ENCODE peak calls at places on chromosomes 6 and 20, in eight cellular contexts. One of them, this sample, is unnamed.

GRCh38 chr6:25174678-25175077 is 104.5 kb upstream of the CARMIL1 start:
- DNase-seq in endothelial cell: no peak
- DNase-seq in occipital lobe: no peak
- DNase-seq in mucosa of descending colon: no peak
- DNase-seq in stimulated activated CD4-positive, alpha-beta T cell treated with anti-CD3 and anti-CD28 coated beads, Interleukin-12 subunit alpha, Interleukin-12 subunit beta, amount 100 ng/mL, for 24 hours: no peak
- DNase-seq in activated T-cell treated with anti-CD3 and anti-CD28 coated beads, Interleukin-2, amount 50 U/mL, for 4 hours: no peak
- DNase-seq in M059J: no peak
- DNase-seq in activated CD8-positive, alpha-beta memory T cell treated with anti-CD3 and anti-CD28 coated beads, Interleukin-2, amount 50 U/mL, for 4 hours: no peak
- DNase-seq in this sample: no peak

GRCh38 chr6:37517411-37517812 is 17.7 kb upstream of the CCDC167 start:
- DNase-seq in activated T-cell treated with anti-CD3 and anti-CD28 coated beads, Interleukin-2, amount 50 U/mL, for 4 hours: peak; percentile 61
- DNase-seq in M059J: peak; percentile 79
- DNase-seq in endothelial cell: no peak
- DNase-seq in mucosa of descending colon: peak; percentile 37
- DNase-seq in occipital lobe: no peak
- DNase-seq in activated CD8-positive, alpha-beta memory T cell treated with anti-CD3 and anti-CD28 coated beads, Interleukin-2, amount 50 U/mL, for 4 hours: peak; percentile 65
- DNase-seq in stimulated activated CD4-positive, alpha-beta T cell treated with anti-CD3 and anti-CD28 coated beads, Interleukin-12 subunit alpha, Interleukin-12 subunit beta, amount 100 ng/mL, for 24 hours: peak; percentile 47
- DNase-seq in this sample: no peak

GRCh38 chr20:46894971-46895905 is 595 bp downstream of the EYA2 start:
- DNase-seq in M059J: peak; percentile 32
- DNase-seq in mucosa of descending colon: peak; percentile 49
- DNase-seq in activated CD8-positive, alpha-beta memory T cell treated with anti-CD3 and anti-CD28 coated beads, Interleukin-2, amount 50 U/mL, for 4 hours: no peak
- DNase-seq in activated T-cell treated with anti-CD3 and anti-CD28 coated beads, Interleukin-2, amount 50 U/mL, for 4 hours: no peak
- DNase-seq in occipital lobe: no peak
- DNase-seq in stimulated activated CD4-positive, alpha-beta T cell treated with anti-CD3 and anti-CD28 coated beads, Interleukin-12 subunit alpha, Interleukin-12 subunit beta, amount 100 ng/mL, for 24 hours: no peak
- DNase-seq in endothelial cell: peak; percentile 31
- DNase-seq in this sample: no peak

GRCh38 chr6:44512868-44513641 is 125.5 kb downstream of the CDC5L start:
- DNase-seq in M059J: peak; percentile 68
- DNase-seq in mucosa of descending colon: no peak
- DNase-seq in activated CD8-positive, alpha-beta memory T cell treated with anti-CD3 and anti-CD28 coated beads, Interleukin-2, amount 50 U/mL, for 4 hours: no peak
- DNase-seq in endothelial cell: no peak
- DNase-seq in activated T-cell treated with anti-CD3 and anti-CD28 coated beads, Interleukin-2, amount 50 U/mL, for 4 hours: no peak
- DNase-seq in stimulated activated CD4-positive, alpha-beta T cell treated with anti-CD3 and anti-CD28 coated beads, Interleukin-12 subunit alpha, Interleukin-12 subunit beta, amount 100 ng/mL, for 24 hours: no peak
- DNase-seq in occipital lobe: no peak
- DNase-seq in this sample: no peak

GRCh38 chr6:113018351-113019151 is 671.4 kb downstream of the RFPL4B start:
- DNase-seq in activated CD8-positive, alpha-beta memory T cell treated with anti-CD3 and anti-CD28 coated beads, Interleukin-2, amount 50 U/mL, for 4 hours: no peak
- DNase-seq in occipital lobe: no peak
- DNase-seq in endothelial cell: no peak
- DNase-seq in mucosa of descending colon: peak; percentile 56
- DNase-seq in M059J: peak; percentile 98
- DNase-seq in activated T-cell treated with anti-CD3 and anti-CD28 coated beads, Interleukin-2, amount 50 U/mL, for 4 hours: no peak
- DNase-seq in stimulated activated CD4-positive, alpha-beta T cell treated with anti-CD3 and anti-CD28 coated beads, Interleukin-12 subunit alpha, Interleukin-12 subunit beta, amount 100 ng/mL, for 24 hours: no peak
- DNase-seq in this sample: no peak

GRCh38 chr6:120407696-120408095 is 926.6 kb downstream of the TBC1D32 start:
- DNase-seq in activated T-cell treated with anti-CD3 and anti-CD28 coated beads, Interleukin-2, amount 50 U/mL, for 4 hours: no peak
- DNase-seq in mucosa of descending colon: no peak
- DNase-seq in endothelial cell: no peak
- DNase-seq in activated CD8-positive, alpha-beta memory T cell treated with anti-CD3 and anti-CD28 coated beads, Interleukin-2, amount 50 U/mL, for 4 hours: no peak
- DNase-seq in occipital lobe: no peak
- DNase-seq in stimulated activated CD4-positive, alpha-beta T cell treated with anti-CD3 and anti-CD28 coated beads, Interleukin-12 subunit alpha, Interleukin-12 subunit beta, amount 100 ng/mL, for 24 hours: no peak
- DNase-seq in M059J: no peak
- DNase-seq in this sample: no peak

GRCh38 chr20:4949833-4950178 is 51.5 kb downstream of the SLC23A2 start:
- DNase-seq in activated T-cell treated with anti-CD3 and anti-CD28 coated beads, Interleukin-2, amount 50 U/mL, for 4 hours: no peak
- DNase-seq in endothelial cell: peak; percentile 16
- DNase-seq in activated CD8-positive, alpha-beta memory T cell treated with anti-CD3 and anti-CD28 coated beads, Interleukin-2, amount 50 U/mL, for 4 hours: no peak
- DNase-seq in M059J: peak; percentile 34
- DNase-seq in stimulated activated CD4-positive, alpha-beta T cell treated with anti-CD3 and anti-CD28 coated beads, Interleukin-12 subunit alpha, Interleukin-12 subunit beta, amount 100 ng/mL, for 24 hours: no peak
- DNase-seq in mucosa of descending colon: peak; percentile 53
- DNase-seq in occipital lobe: no peak
- DNase-seq in this sample: peak; percentile 46

GRCh38 chr6:10567256-10568041 is 46.3 kb downstream of the GCNT2 start:
- DNase-seq in endothelial cell: no peak
- DNase-seq in occipital lobe: no peak
- DNase-seq in activated CD8-positive, alpha-beta memory T cell treated with anti-CD3 and anti-CD28 coated beads, Interleukin-2, amount 50 U/mL, for 4 hours: no peak
- DNase-seq in M059J: peak; percentile 79
- DNase-seq in stimulated activated CD4-positive, alpha-beta T cell treated with anti-CD3 and anti-CD28 coated beads, Interleukin-12 subunit alpha, Interleukin-12 subunit beta, amount 100 ng/mL, for 24 hours: no peak
- DNase-seq in activated T-cell treated with anti-CD3 and anti-CD28 coated beads, Interleukin-2, amount 50 U/mL, for 4 hours: no peak
- DNase-seq in mucosa of descending colon: no peak
- DNase-seq in this sample: peak; percentile 38

GRCh38 chr6:161407581-161407980 is 133.7 kb upstream of the AGPAT4 start:
- DNase-seq in mucosa of descending colon: no peak
- DNase-seq in endothelial cell: no peak
- DNase-seq in stimulated activated CD4-positive, alpha-beta T cell treated with anti-CD3 and anti-CD28 coated beads, Interleukin-12 subunit alpha, Interleukin-12 subunit beta, amount 100 ng/mL, for 24 hours: no peak
- DNase-seq in occipital lobe: no peak
- DNase-seq in activated CD8-positive, alpha-beta memory T cell treated with anti-CD3 and anti-CD28 coated beads, Interleukin-2, amount 50 U/mL, for 4 hours: no peak
- DNase-seq in activated T-cell treated with anti-CD3 and anti-CD28 coated beads, Interleukin-2, amount 50 U/mL, for 4 hours: no peak
- DNase-seq in M059J: peak; percentile 91
- DNase-seq in this sample: no peak

GRCh38 chr20:62481441-62482135 is 5.8 kb upstream of the GATA5 start:
- DNase-seq in activated CD8-positive, alpha-beta memory T cell treated with anti-CD3 and anti-CD28 coated beads, Interleukin-2, amount 50 U/mL, for 4 hours: no peak
- DNase-seq in occipital lobe: no peak
- DNase-seq in M059J: no peak
- DNase-seq in stimulated activated CD4-positive, alpha-beta T cell treated with anti-CD3 and anti-CD28 coated beads, Interleukin-12 subunit alpha, Interleukin-12 subunit beta, amount 100 ng/mL, for 24 hours: no peak
- DNase-seq in endothelial cell: no peak
- DNase-seq in mucosa of descending colon: no peak
- DNase-seq in activated T-cell treated with anti-CD3 and anti-CD28 coated beads, Interleukin-2, amount 50 U/mL, for 4 hours: no peak
- DNase-seq in this sample: no peak

GRCh38 chr6:15879372-15880261 is 216.8 kb upstream of the DTNBP1 start:
- DNase-seq in endothelial cell: no peak
- DNase-seq in stimulated activated CD4-positive, alpha-beta T cell treated with anti-CD3 and anti-CD28 coated beads, Interleukin-12 subunit alpha, Interleukin-12 subunit beta, amount 100 ng/mL, for 24 hours: peak; percentile 19
- DNase-seq in M059J: peak; percentile 34
- DNase-seq in mucosa of descending colon: peak; percentile 61
- DNase-seq in activated CD8-positive, alpha-beta memory T cell treated with anti-CD3 and anti-CD28 coated beads, Interleukin-2, amount 50 U/mL, for 4 hours: peak; percentile 35
- DNase-seq in activated T-cell treated with anti-CD3 and anti-CD28 coated beads, Interleukin-2, amount 50 U/mL, for 4 hours: peak; percentile 14
- DNase-seq in occipital lobe: no peak
- DNase-seq in this sample: no peak

GRCh38 chr6:158769696-158770446 is 49.3 kb downstream of the EZR start:
- DNase-seq in activated CD8-positive, alpha-beta memory T cell treated with anti-CD3 and anti-CD28 coated beads, Interleukin-2, amount 50 U/mL, for 4 hours: no peak
- DNase-seq in activated T-cell treated with anti-CD3 and anti-CD28 coated beads, Interleukin-2, amount 50 U/mL, for 4 hours: no peak
- DNase-seq in endothelial cell: no peak
- DNase-seq in M059J: no peak
- DNase-seq in mucosa of descending colon: no peak
- DNase-seq in stimulated activated CD4-positive, alpha-beta T cell treated with anti-CD3 and anti-CD28 coated beads, Interleukin-12 subunit alpha, Interleukin-12 subunit beta, amount 100 ng/mL, for 24 hours: no peak
- DNase-seq in occipital lobe: peak; percentile 21
- DNase-seq in this sample: no peak

GRCh38 chr6:35091353-35092083 is 49.6 kb downstream of the TCP11 start:
- DNase-seq in M059J: no peak
- DNase-seq in stimulated activated CD4-positive, alpha-beta T cell treated with anti-CD3 and anti-CD28 coated beads, Interleukin-12 subunit alpha, Interleukin-12 subunit beta, amount 100 ng/mL, for 24 hours: no peak
- DNase-seq in endothelial cell: no peak
- DNase-seq in mucosa of descending colon: no peak
- DNase-seq in activated T-cell treated with anti-CD3 and anti-CD28 coated beads, Interleukin-2, amount 50 U/mL, for 4 hours: no peak
- DNase-seq in occipital lobe: no peak
- DNase-seq in activated CD8-positive, alpha-beta memory T cell treated with anti-CD3 and anti-CD28 coated beads, Interleukin-2, amount 50 U/mL, for 4 hours: no peak
- DNase-seq in this sample: no peak

GRCh38 chr6:31225735-31226134 is 46.2 kb downstream of the HLA-C start:
- DNase-seq in occipital lobe: no peak
- DNase-seq in mucosa of descending colon: no peak
- DNase-seq in endothelial cell: no peak
- DNase-seq in activated CD8-positive, alpha-beta memory T cell treated with anti-CD3 and anti-CD28 coated beads, Interleukin-2, amount 50 U/mL, for 4 hours: no peak
- DNase-seq in stimulated activated CD4-positive, alpha-beta T cell treated with anti-CD3 and anti-CD28 coated beads, Interleukin-12 subunit alpha, Interleukin-12 subunit beta, amount 100 ng/mL, for 24 hours: no peak
- DNase-seq in M059J: no peak
- DNase-seq in activated T-cell treated with anti-CD3 and anti-CD28 coated beads, Interleukin-2, amount 50 U/mL, for 4 hours: no peak
- DNase-seq in this sample: no peak

GRCh38 chr20:53222932-53223331 is 250.8 kb downstream of the TSHZ2 start:
- DNase-seq in endothelial cell: no peak
- DNase-seq in mucosa of descending colon: no peak
- DNase-seq in stimulated activated CD4-positive, alpha-beta T cell treated with anti-CD3 and anti-CD28 coated beads, Interleukin-12 subunit alpha, Interleukin-12 subunit beta, amount 100 ng/mL, for 24 hours: no peak
- DNase-seq in activated T-cell treated with anti-CD3 and anti-CD28 coated beads, Interleukin-2, amount 50 U/mL, for 4 hours: no peak
- DNase-seq in M059J: no peak
- DNase-seq in occipital lobe: no peak
- DNase-seq in activated CD8-positive, alpha-beta memory T cell treated with anti-CD3 and anti-CD28 coated beads, Interleukin-2, amount 50 U/mL, for 4 hours: no peak
- DNase-seq in this sample: no peak

GRCh38 chr6:168385380-168385779 is 55.6 kb upstream of the SMOC2 start:
- DNase-seq in stimulated activated CD4-positive, alpha-beta T cell treated with anti-CD3 and anti-CD28 coated beads, Interleukin-12 subunit alpha, Interleukin-12 subunit beta, amount 100 ng/mL, for 24 hours: no peak
- DNase-seq in endothelial cell: no peak
- DNase-seq in mucosa of descending colon: no peak
- DNase-seq in activated T-cell treated with anti-CD3 and anti-CD28 coated beads, Interleukin-2, amount 50 U/mL, for 4 hours: no peak
- DNase-seq in occipital lobe: no peak
- DNase-seq in activated CD8-positive, alpha-beta memory T cell treated with anti-CD3 and anti-CD28 coated beads, Interleukin-2, amount 50 U/mL, for 4 hours: no peak
- DNase-seq in M059J: no peak
- DNase-seq in this sample: no peak

GRCh38 chr20:51159303-51159702 is 136.4 kb upstream of the KCNG1 start:
- DNase-seq in M059J: no peak
- DNase-seq in activated CD8-positive, alpha-beta memory T cell treated with anti-CD3 and anti-CD28 coated beads, Interleukin-2, amount 50 U/mL, for 4 hours: no peak
- DNase-seq in occipital lobe: no peak
- DNase-seq in stimulated activated CD4-positive, alpha-beta T cell treated with anti-CD3 and anti-CD28 coated beads, Interleukin-12 subunit alpha, Interleukin-12 subunit beta, amount 100 ng/mL, for 24 hours: no peak
- DNase-seq in endothelial cell: no peak
- DNase-seq in activated T-cell treated with anti-CD3 and anti-CD28 coated beads, Interleukin-2, amount 50 U/mL, for 4 hours: no peak
- DNase-seq in mucosa of descending colon: no peak
- DNase-seq in this sample: no peak

GRCh38 chr20:42747765-42748411 is 441.8 kb downstream of the PTPRT start:
- DNase-seq in activated CD8-positive, alpha-beta memory T cell treated with anti-CD3 and anti-CD28 coated beads, Interleukin-2, amount 50 U/mL, for 4 hours: no peak
- DNase-seq in M059J: no peak
- DNase-seq in activated T-cell treated with anti-CD3 and anti-CD28 coated beads, Interleukin-2, amount 50 U/mL, for 4 hours: no peak
- DNase-seq in mucosa of descending colon: no peak
- DNase-seq in stimulated activated CD4-positive, alpha-beta T cell treated with anti-CD3 and anti-CD28 coated beads, Interleukin-12 subunit alpha, Interleukin-12 subunit beta, amount 100 ng/mL, for 24 hours: no peak
- DNase-seq in endothelial cell: no peak
- DNase-seq in occipital lobe: no peak
- DNase-seq in this sample: no peak

GRCh38 chr6:168171673-168172352 is 92.8 kb upstream of the FRMD1 start:
- DNase-seq in occipital lobe: no peak
- DNase-seq in mucosa of descending colon: peak; percentile 80
- DNase-seq in endothelial cell: no peak
- DNase-seq in activated T-cell treated with anti-CD3 and anti-CD28 coated beads, Interleukin-2, amount 50 U/mL, for 4 hours: no peak
- DNase-seq in stimulated activated CD4-positive, alpha-beta T cell treated with anti-CD3 and anti-CD28 coated beads, Interleukin-12 subunit alpha, Interleukin-12 subunit beta, amount 100 ng/mL, for 24 hours: no peak
- DNase-seq in M059J: no peak
- DNase-seq in activated CD8-positive, alpha-beta memory T cell treated with anti-CD3 and anti-CD28 coated beads, Interleukin-2, amount 50 U/mL, for 4 hours: no peak
- DNase-seq in this sample: no peak

GRCh38 chr6:116011520-116011919 is 49.2 kb downstream of the FRK start:
- DNase-seq in stimulated activated CD4-positive, alpha-beta T cell treated with anti-CD3 and anti-CD28 coated beads, Interleukin-12 subunit alpha, Interleukin-12 subunit beta, amount 100 ng/mL, for 24 hours: peak; percentile 4
- DNase-seq in M059J: peak; percentile 60
- DNase-seq in endothelial cell: no peak
- DNase-seq in activated CD8-positive, alpha-beta memory T cell treated with anti-CD3 and anti-CD28 coated beads, Interleukin-2, amount 50 U/mL, for 4 hours: no peak
- DNase-seq in occipital lobe: no peak
- DNase-seq in activated T-cell treated with anti-CD3 and anti-CD28 coated beads, Interleukin-2, amount 50 U/mL, for 4 hours: peak; percentile 4
- DNase-seq in mucosa of descending colon: peak; percentile 12
- DNase-seq in this sample: no peak

GRCh38 chr6:25056130-25056529 is 120.4 kb upstream of the RIPOR2 start:
- DNase-seq in mucosa of descending colon: peak; percentile 27
- DNase-seq in activated T-cell treated with anti-CD3 and anti-CD28 coated beads, Interleukin-2, amount 50 U/mL, for 4 hours: peak; percentile 37
- DNase-seq in M059J: peak; percentile 51
- DNase-seq in stimulated activated CD4-positive, alpha-beta T cell treated with anti-CD3 and anti-CD28 coated beads, Interleukin-12 subunit alpha, Interleukin-12 subunit beta, amount 100 ng/mL, for 24 hours: no peak
- DNase-seq in endothelial cell: no peak
- DNase-seq in occipital lobe: no peak
- DNase-seq in activated CD8-positive, alpha-beta memory T cell treated with anti-CD3 and anti-CD28 coated beads, Interleukin-2, amount 50 U/mL, for 4 hours: peak; percentile 45
- DNase-seq in this sample: no peak

GRCh38 chr6:161128680-161129196 is 137.2 kb downstream of the MAP3K4 start:
- DNase-seq in M059J: peak; percentile 90
- DNase-seq in mucosa of descending colon: no peak
- DNase-seq in activated T-cell treated with anti-CD3 and anti-CD28 coated beads, Interleukin-2, amount 50 U/mL, for 4 hours: peak; percentile 27
- DNase-seq in occipital lobe: no peak
- DNase-seq in activated CD8-positive, alpha-beta memory T cell treated with anti-CD3 and anti-CD28 coated beads, Interleukin-2, amount 50 U/mL, for 4 hours: no peak
- DNase-seq in stimulated activated CD4-positive, alpha-beta T cell treated with anti-CD3 and anti-CD28 coated beads, Interleukin-12 subunit alpha, Interleukin-12 subunit beta, amount 100 ng/mL, for 24 hours: peak; percentile 13
- DNase-seq in endothelial cell: no peak
- DNase-seq in this sample: no peak

GRCh38 chr6:19812512-19813119 is 24.6 kb upstream of the ID4 start:
- DNase-seq in M059J: peak; percentile 64
- DNase-seq in activated T-cell treated with anti-CD3 and anti-CD28 coated beads, Interleukin-2, amount 50 U/mL, for 4 hours: no peak
- DNase-seq in activated CD8-positive, alpha-beta memory T cell treated with anti-CD3 and anti-CD28 coated beads, Interleukin-2, amount 50 U/mL, for 4 hours: no peak
- DNase-seq in mucosa of descending colon: no peak
- DNase-seq in stimulated activated CD4-positive, alpha-beta T cell treated with anti-CD3 and anti-CD28 coated beads, Interleukin-12 subunit alpha, Interleukin-12 subunit beta, amount 100 ng/mL, for 24 hours: no peak
- DNase-seq in occipital lobe: no peak
- DNase-seq in endothelial cell: peak; percentile 8
- DNase-seq in this sample: peak; percentile 62

GRCh38 chr6:81857812-81858211 is 105.3 kb upstream of the TENT5A start:
- DNase-seq in M059J: no peak
- DNase-seq in stimulated activated CD4-positive, alpha-beta T cell treated with anti-CD3 and anti-CD28 coated beads, Interleukin-12 subunit alpha, Interleukin-12 subunit beta, amount 100 ng/mL, for 24 hours: no peak
- DNase-seq in activated T-cell treated with anti-CD3 and anti-CD28 coated beads, Interleukin-2, amount 50 U/mL, for 4 hours: no peak
- DNase-seq in endothelial cell: no peak
- DNase-seq in activated CD8-positive, alpha-beta memory T cell treated with anti-CD3 and anti-CD28 coated beads, Interleukin-2, amount 50 U/mL, for 4 hours: no peak
- DNase-seq in mucosa of descending colon: no peak
- DNase-seq in occipital lobe: no peak
- DNase-seq in this sample: no peak

GRCh38 chr20:56710577-56711465 is 81.7 kb downstream of the TFAP2C start:
- DNase-seq in occipital lobe: no peak
- DNase-seq in activated T-cell treated with anti-CD3 and anti-CD28 coated beads, Interleukin-2, amount 50 U/mL, for 4 hours: no peak
- DNase-seq in activated CD8-positive, alpha-beta memory T cell treated with anti-CD3 and anti-CD28 coated beads, Interleukin-2, amount 50 U/mL, for 4 hours: no peak
- DNase-seq in mucosa of descending colon: no peak
- DNase-seq in endothelial cell: no peak
- DNase-seq in M059J: peak; percentile 66
- DNase-seq in stimulated activated CD4-positive, alpha-beta T cell treated with anti-CD3 and anti-CD28 coated beads, Interleukin-12 subunit alpha, Interleukin-12 subunit beta, amount 100 ng/mL, for 24 hours: no peak
- DNase-seq in this sample: peak; percentile 38

GRCh38 chr6:22072939-22073338 is 223.9 kb downstream of the PRL start:
- DNase-seq in endothelial cell: no peak
- DNase-seq in stimulated activated CD4-positive, alpha-beta T cell treated with anti-CD3 and anti-CD28 coated beads, Interleukin-12 subunit alpha, Interleukin-12 subunit beta, amount 100 ng/mL, for 24 hours: no peak
- DNase-seq in activated T-cell treated with anti-CD3 and anti-CD28 coated beads, Interleukin-2, amount 50 U/mL, for 4 hours: no peak
- DNase-seq in M059J: peak; percentile 48
- DNase-seq in occipital lobe: no peak
- DNase-seq in mucosa of descending colon: no peak
- DNase-seq in activated CD8-positive, alpha-beta memory T cell treated with anti-CD3 and anti-CD28 coated beads, Interleukin-2, amount 50 U/mL, for 4 hours: no peak
- DNase-seq in this sample: no peak

GRCh38 chr6:28673800-28674671 is 148.4 kb downstream of the GPX5 start:
- DNase-seq in occipital lobe: peak; percentile 17
- DNase-seq in activated CD8-positive, alpha-beta memory T cell treated with anti-CD3 and anti-CD28 coated beads, Interleukin-2, amount 50 U/mL, for 4 hours: no peak
- DNase-seq in activated T-cell treated with anti-CD3 and anti-CD28 coated beads, Interleukin-2, amount 50 U/mL, for 4 hours: no peak
- DNase-seq in mucosa of descending colon: peak; percentile 13
- DNase-seq in stimulated activated CD4-positive, alpha-beta T cell treated with anti-CD3 and anti-CD28 coated beads, Interleukin-12 subunit alpha, Interleukin-12 subunit beta, amount 100 ng/mL, for 24 hours: peak; percentile 54
- DNase-seq in M059J: peak; percentile 79
- DNase-seq in endothelial cell: peak; percentile 50
- DNase-seq in this sample: peak; percentile 79